ENCODE peak calls at places on chromosomes 5 and 9, in nine cellular contexts. One of them, this sample, is unnamed.

GRCh38 chr9:78030553-78031270 is 899 bp downstream of the GNAQ start:
- DNase-seq in foreskin melanocyte: peak
- DNase-seq in cerebellum: peak
- DNase-seq in fibroblast of lung: peak
- DNase-seq in GM13976: peak
- DNase-seq in nucleus accumbens: peak
- DNase-seq in fibroblast of the aortic adventitia: peak
- DNase-seq in H9: peak
- DNase-seq in MCF 10A: peak
- DNase-seq in this sample: peak

GRCh38 chr5:124102491-124102890 is 590.5 kb downstream of the CSNK1G3 start:
- DNase-seq in foreskin melanocyte: no peak
- DNase-seq in cerebellum: no peak
- DNase-seq in fibroblast of lung: peak
- DNase-seq in GM13976: no peak
- DNase-seq in nucleus accumbens: no peak
- DNase-seq in fibroblast of the aortic adventitia: no peak
- DNase-seq in H9: no peak
- DNase-seq in MCF 10A: peak
- DNase-seq in this sample: no peak

GRCh38 chr5:34717426-34718327 is 61.5 kb downstream of the RAI14 start:
- DNase-seq in foreskin melanocyte: peak
- DNase-seq in cerebellum: no peak
- DNase-seq in fibroblast of lung: peak
- DNase-seq in GM13976: no peak
- DNase-seq in nucleus accumbens: no peak
- DNase-seq in fibroblast of the aortic adventitia: peak
- DNase-seq in H9: peak
- DNase-seq in MCF 10A: no peak
- DNase-seq in this sample: no peak

GRCh38 chr5:116939641-116940040 is 365.0 kb upstream of the SEMA6A start:
- DNase-seq in foreskin melanocyte: no peak
- DNase-seq in cerebellum: no peak
- DNase-seq in fibroblast of lung: no peak
- DNase-seq in GM13976: no peak
- DNase-seq in nucleus accumbens: no peak
- DNase-seq in fibroblast of the aortic adventitia: no peak
- DNase-seq in H9: no peak
- DNase-seq in MCF 10A: no peak
- DNase-seq in this sample: no peak

GRCh38 chr9:128558431-128559310 is 6.3 kb downstream of the SPTAN1 start:
- DNase-seq in foreskin melanocyte: peak
- DNase-seq in cerebellum: peak
- DNase-seq in fibroblast of lung: peak
- DNase-seq in GM13976: peak
- DNase-seq in nucleus accumbens: peak
- DNase-seq in fibroblast of the aortic adventitia: peak
- DNase-seq in H9: no peak
- DNase-seq in MCF 10A: peak
- DNase-seq in this sample: peak

GRCh38 chr9:133788819-133789733 is 50.9 kb upstream of the SARDH start:
- DNase-seq in foreskin melanocyte: no peak
- DNase-seq in cerebellum: peak
- DNase-seq in fibroblast of lung: no peak
- DNase-seq in GM13976: no peak
- DNase-seq in nucleus accumbens: peak
- DNase-seq in fibroblast of the aortic adventitia: no peak
- DNase-seq in H9: no peak
- DNase-seq in MCF 10A: no peak
- DNase-seq in this sample: peak

GRCh38 chr9:108212179-108212578 is 643.6 kb downstream of the ACTL7B start:
- DNase-seq in foreskin melanocyte: no peak
- DNase-seq in cerebellum: no peak
- DNase-seq in fibroblast of lung: no peak
- DNase-seq in GM13976: no peak
- DNase-seq in nucleus accumbens: peak
- DNase-seq in fibroblast of the aortic adventitia: peak
- DNase-seq in H9: no peak
- DNase-seq in MCF 10A: no peak
- DNase-seq in this sample: no peak

GRCh38 chr9:135777623-135778177 is 75.7 kb downstream of the KCNT1 start:
- DNase-seq in foreskin melanocyte: no peak
- DNase-seq in cerebellum: no peak
- DNase-seq in fibroblast of lung: no peak
- DNase-seq in GM13976: no peak
- DNase-seq in nucleus accumbens: no peak
- DNase-seq in fibroblast of the aortic adventitia: no peak
- DNase-seq in H9: no peak
- DNase-seq in MCF 10A: no peak
- DNase-seq in this sample: no peak

GRCh38 chr5:112418412-112419049 is 546 bp downstream of the EPB41L4A start:
- DNase-seq in foreskin melanocyte: peak
- DNase-seq in cerebellum: no peak
- DNase-seq in fibroblast of lung: peak
- DNase-seq in GM13976: peak
- DNase-seq in nucleus accumbens: peak
- DNase-seq in fibroblast of the aortic adventitia: no peak
- DNase-seq in H9: peak
- DNase-seq in MCF 10A: peak
- DNase-seq in this sample: no peak

GRCh38 chr5:171416160-171417049 is 3.0 kb upstream of the FGF18 start:
- DNase-seq in foreskin melanocyte: no peak
- DNase-seq in cerebellum: no peak
- DNase-seq in fibroblast of lung: no peak
- DNase-seq in GM13976: no peak
- DNase-seq in nucleus accumbens: no peak
- DNase-seq in fibroblast of the aortic adventitia: no peak
- DNase-seq in H9: no peak
- DNase-seq in MCF 10A: no peak
- DNase-seq in this sample: no peak

GRCh38 chr9:13804532-13804931 is 509.4 kb downstream of the NFIB start:
- DNase-seq in foreskin melanocyte: peak
- DNase-seq in cerebellum: no peak
- DNase-seq in fibroblast of lung: no peak
- DNase-seq in GM13976: no peak
- DNase-seq in nucleus accumbens: no peak
- DNase-seq in fibroblast of the aortic adventitia: no peak
- DNase-seq in H9: no peak
- DNase-seq in MCF 10A: no peak
- DNase-seq in this sample: no peak

GRCh38 chr5:143594913-143595818 is 191.7 kb upstream of the NR3C1 start:
- DNase-seq in foreskin melanocyte: no peak
- DNase-seq in cerebellum: no peak
- DNase-seq in fibroblast of lung: peak
- DNase-seq in GM13976: no peak
- DNase-seq in nucleus accumbens: no peak
- DNase-seq in fibroblast of the aortic adventitia: no peak
- DNase-seq in H9: no peak
- DNase-seq in MCF 10A: peak
- DNase-seq in this sample: no peak

GRCh38 chr9:78103971-78104433 is 72.4 kb upstream of the GNAQ start:
- DNase-seq in foreskin melanocyte: no peak
- DNase-seq in cerebellum: no peak
- DNase-seq in fibroblast of lung: no peak
- DNase-seq in GM13976: no peak
- DNase-seq in nucleus accumbens: no peak
- DNase-seq in fibroblast of the aortic adventitia: no peak
- DNase-seq in H9: no peak
- DNase-seq in MCF 10A: no peak
- DNase-seq in this sample: no peak

GRCh38 chr9:133377721-133378216 is 1.6 kb downstream of the STKLD1 start:
- DNase-seq in foreskin melanocyte: no peak
- DNase-seq in cerebellum: no peak
- DNase-seq in fibroblast of lung: no peak
- DNase-seq in GM13976: no peak
- DNase-seq in nucleus accumbens: no peak
- DNase-seq in fibroblast of the aortic adventitia: peak
- DNase-seq in H9: no peak
- DNase-seq in MCF 10A: peak
- DNase-seq in this sample: no peak

GRCh38 chr5:63959177-63959982 is 2.9 kb downstream of the HTR1A start:
- DNase-seq in foreskin melanocyte: no peak
- DNase-seq in cerebellum: peak
- DNase-seq in fibroblast of lung: no peak
- DNase-seq in GM13976: no peak
- DNase-seq in nucleus accumbens: peak
- DNase-seq in fibroblast of the aortic adventitia: no peak
- DNase-seq in H9: peak
- DNase-seq in MCF 10A: no peak
- DNase-seq in this sample: no peak

GRCh38 chr5:97488126-97488668 is 305.1 kb upstream of the RIOK2 start:
- DNase-seq in foreskin melanocyte: no peak
- DNase-seq in cerebellum: no peak
- DNase-seq in fibroblast of lung: no peak
- DNase-seq in GM13976: no peak
- DNase-seq in nucleus accumbens: no peak
- DNase-seq in fibroblast of the aortic adventitia: no peak
- DNase-seq in H9: no peak
- DNase-seq in MCF 10A: no peak
- DNase-seq in this sample: no peak

GRCh38 chr5:125225424-125225823 is 479.0 kb upstream of the ZNF608 start:
- DNase-seq in foreskin melanocyte: no peak
- DNase-seq in cerebellum: no peak
- DNase-seq in fibroblast of lung: no peak
- DNase-seq in GM13976: no peak
- DNase-seq in nucleus accumbens: no peak
- DNase-seq in fibroblast of the aortic adventitia: no peak
- DNase-seq in H9: no peak
- DNase-seq in MCF 10A: no peak
- DNase-seq in this sample: no peak

GRCh38 chr9:131851414-131851813 is 111.5 kb upstream of the RAPGEF1 start:
- DNase-seq in foreskin melanocyte: no peak
- DNase-seq in cerebellum: no peak
- DNase-seq in fibroblast of lung: no peak
- DNase-seq in GM13976: no peak
- DNase-seq in nucleus accumbens: no peak
- DNase-seq in fibroblast of the aortic adventitia: no peak
- DNase-seq in H9: no peak
- DNase-seq in MCF 10A: no peak
- DNase-seq in this sample: no peak

GRCh38 chr9:126615251-126615790 is 1.6 kb downstream of the LMX1B start:
- DNase-seq in foreskin melanocyte: no peak
- DNase-seq in cerebellum: no peak
- DNase-seq in fibroblast of lung: peak
- DNase-seq in GM13976: no peak
- DNase-seq in nucleus accumbens: no peak
- DNase-seq in fibroblast of the aortic adventitia: no peak
- DNase-seq in H9: peak
- DNase-seq in MCF 10A: no peak
- DNase-seq in this sample: peak

GRCh38 chr5:1523793-1524480 is at the start of gene LPCAT1:
- DNase-seq in foreskin melanocyte: peak
- DNase-seq in cerebellum: peak
- DNase-seq in fibroblast of lung: peak
- DNase-seq in GM13976: peak
- DNase-seq in nucleus accumbens: peak
- DNase-seq in fibroblast of the aortic adventitia: peak
- DNase-seq in H9: peak
- DNase-seq in MCF 10A: peak
- DNase-seq in this sample: peak

GRCh38 chr9:133948138-133948537 is 44.0 kb downstream of the VAV2 start:
- DNase-seq in foreskin melanocyte: no peak
- DNase-seq in cerebellum: no peak
- DNase-seq in fibroblast of lung: no peak
- DNase-seq in GM13976: no peak
- DNase-seq in nucleus accumbens: no peak
- DNase-seq in fibroblast of the aortic adventitia: no peak
- DNase-seq in H9: no peak
- DNase-seq in MCF 10A: no peak
- DNase-seq in this sample: no peak

GRCh38 chr5:167207081-167207480 is 1084.4 kb upstream of the WWC1 start:
- DNase-seq in foreskin melanocyte: no peak
- DNase-seq in cerebellum: no peak
- DNase-seq in fibroblast of lung: peak
- DNase-seq in GM13976: no peak
- DNase-seq in nucleus accumbens: no peak
- DNase-seq in fibroblast of the aortic adventitia: peak
- DNase-seq in H9: no peak
- DNase-seq in MCF 10A: peak
- DNase-seq in this sample: no peak

GRCh38 chr5:57432876-57433275 is 49.7 kb downstream of the ACTBL2 start:
- DNase-seq in foreskin melanocyte: no peak
- DNase-seq in cerebellum: no peak
- DNase-seq in fibroblast of lung: no peak
- DNase-seq in GM13976: no peak
- DNase-seq in nucleus accumbens: no peak
- DNase-seq in fibroblast of the aortic adventitia: peak
- DNase-seq in H9: no peak
- DNase-seq in MCF 10A: peak
- DNase-seq in this sample: no peak

GRCh38 chr5:149317281-149318048 is 27.8 kb upstream of the GRPEL2 start:
- DNase-seq in foreskin melanocyte: peak
- DNase-seq in cerebellum: peak
- DNase-seq in fibroblast of lung: peak
- DNase-seq in GM13976: peak
- DNase-seq in nucleus accumbens: no peak
- DNase-seq in fibroblast of the aortic adventitia: peak
- DNase-seq in H9: no peak
- DNase-seq in MCF 10A: peak
- DNase-seq in this sample: peak

GRCh38 chr5:148993283-148993936 is 69.5 kb downstream of the SH3TC2 start:
- DNase-seq in foreskin melanocyte: no peak
- DNase-seq in cerebellum: no peak
- DNase-seq in fibroblast of lung: no peak
- DNase-seq in GM13976: no peak
- DNase-seq in nucleus accumbens: no peak
- DNase-seq in fibroblast of the aortic adventitia: no peak
- DNase-seq in H9: no peak
- DNase-seq in MCF 10A: no peak
- DNase-seq in this sample: no peak

GRCh38 chr9:134554750-134555655 is 86.6 kb upstream of the COL5A1 start:
- DNase-seq in foreskin melanocyte: no peak
- DNase-seq in cerebellum: no peak
- DNase-seq in fibroblast of lung: peak
- DNase-seq in GM13976: no peak
- DNase-seq in nucleus accumbens: no peak
- DNase-seq in fibroblast of the aortic adventitia: peak
- DNase-seq in H9: peak
- DNase-seq in MCF 10A: no peak
- DNase-seq in this sample: no peak

GRCh38 chr9:60546406-60546805 is 367.8 kb upstream of the SPATA31A5 start:
- DNase-seq in foreskin melanocyte: no peak
- DNase-seq in cerebellum: no peak
- DNase-seq in fibroblast of lung: no peak
- DNase-seq in GM13976: peak
- DNase-seq in nucleus accumbens: no peak
- DNase-seq in fibroblast of the aortic adventitia: no peak
- DNase-seq in H9: no peak
- DNase-seq in MCF 10A: no peak
- DNase-seq in this sample: no peak

GRCh38 chr5:138760448-138761110 is 7.4 kb downstream of the CTNNA1 start:
- DNase-seq in foreskin melanocyte: no peak
- DNase-seq in cerebellum: no peak
- DNase-seq in fibroblast of lung: no peak
- DNase-seq in GM13976: no peak
- DNase-seq in nucleus accumbens: no peak
- DNase-seq in fibroblast of the aortic adventitia: no peak
- DNase-seq in H9: no peak
- DNase-seq in MCF 10A: peak
- DNase-seq in this sample: no peak

GRCh38 chr9:16825971-16826370 is 44.5 kb downstream of the BNC2 start:
- DNase-seq in foreskin melanocyte: no peak
- DNase-seq in cerebellum: no peak
- DNase-seq in fibroblast of lung: peak
- DNase-seq in GM13976: no peak
- DNase-seq in nucleus accumbens: no peak
- DNase-seq in fibroblast of the aortic adventitia: peak
- DNase-seq in H9: no peak
- DNase-seq in MCF 10A: no peak
- DNase-seq in this sample: no peak

GRCh38 chr5:178612299-178612698 is 14.6 kb downstream of the CLK4 start:
- DNase-seq in foreskin melanocyte: no peak
- DNase-seq in cerebellum: no peak
- DNase-seq in fibroblast of lung: no peak
- DNase-seq in GM13976: no peak
- DNase-seq in nucleus accumbens: no peak
- DNase-seq in fibroblast of the aortic adventitia: no peak
- DNase-seq in H9: no peak
- DNase-seq in MCF 10A: no peak
- DNase-seq in this sample: no peak

GRCh38 chr5:115842952-115843351 is 1.2 kb downstream of the AP3S1 start:
- DNase-seq in foreskin melanocyte: no peak
- DNase-seq in cerebellum: no peak
- DNase-seq in fibroblast of lung: no peak
- DNase-seq in GM13976: no peak
- DNase-seq in nucleus accumbens: no peak
- DNase-seq in fibroblast of the aortic adventitia: no peak
- DNase-seq in H9: no peak
- DNase-seq in MCF 10A: peak
- DNase-seq in this sample: no peak